ENCODE peak calls at places on chromosome 19, in six cellular contexts. X is left colon; Y is lung microvascular endothelial cell; R is breast epithelium; J is stimulated activated CD4-positive, alpha-beta T cell treated with anti-CD3 and anti-CD28 coated beads, Interleukin-1b, Interleukin-23, amount 100 ng/mL, for 1 hour; F is NCI-H2081. M is an unnamed sample.

GRCh38 chr19:45095496-45096413 is 2.8 kb downstream of the PPP1R37 start:
- DNase-seq in F (no peak), J (no peak), Y (no peak), R (no peak), X (no peak), M (no peak)

GRCh38 chr19:45547965-45548609 is 36.5 kb downstream of the OPA3 start:
- DNase-seq in Y (peak), J (no peak), R (peak), X (peak), F (peak), M (no peak)

GRCh38 chr19:31337007-31337914 is 12.0 kb downstream of the TSHZ3 start:
- DNase-seq in F (no peak), Y (no peak), X (no peak), R (no peak), J (no peak), M (no peak)

GRCh38 chr19:16398530-16399241 is 73.1 kb downstream of the EPS15L1 start:
- DNase-seq in F (no peak), J (no peak), R (no peak), X (no peak), Y (peak), M (no peak)

GRCh38 chr19:11347546-11347945 is 1.2 kb downstream of the CCDC159 start:
- DNase-seq in J (no peak), X (no peak), R (no peak), Y (no peak), F (no peak), M (no peak)

GRCh38 chr19:39408392-39409206 is 2.0 kb downstream of the ZFP36 start:
- DNase-seq in X (no peak), F (peak), Y (peak), J (no peak), R (peak), M (no peak)

GRCh38 chr19:36097036-36097435 is 13.9 kb upstream of the OVOL3 start:
- DNase-seq in X (no peak), J (no peak), F (no peak), Y (peak), R (peak), M (no peak)

GRCh38 chr19:11164278-11164677 is 8.7 kb upstream of the SPC24 start:
- DNase-seq in R (no peak), J (no peak), F (no peak), Y (no peak), X (no peak), M (no peak)

M was measured in stomach.